ENCODE peak calls at places on chromosome X, in five cellular contexts. V is trophoblast cell, T is H9, J is neuronal stem cell, F is H1. E is an unnamed sample.

GRCh38 chrX:18981124-18981807 is 2.6 kb downstream of the PHKA2 start:
- DNase-seq in V (no peak), T (no peak), J (no peak), F (no peak), E (no peak)

GRCh38 chrX:149512225-149512885 is 7.2 kb upstream of the IDS start:
- DNase-seq in V (peak), T (peak), J (peak), F (peak), E (peak)

GRCh38 chrX:153714256-153714655 is 9.9 kb downstream of the BCAP31 start:
- DNase-seq in V (no peak), T (no peak), J (no peak), F (no peak), E (no peak)

GRCh38 chrX:136667446-136668168 is 19.6 kb downstream of the CD40LG start:
- DNase-seq in V (no peak), T (no peak), J (no peak), F (no peak), E (no peak)

GRCh38 chrX:154655346-154655745 is 2.0 kb upstream of the CTAG2 start:
- DNase-seq in V (no peak), T (no peak), J (no peak), F (no peak), E (no peak)

GRCh38 chrX:8632949-8633348 is 99.0 kb downstream of the ANOS1 start:
- DNase-seq in V (no peak), T (no peak), J (no peak), F (no peak), E (no peak)

GRCh38 chrX:53440631-53441517 is 6.7 kb upstream of the HSD17B10 start:
- DNase-seq in V (no peak), T (peak), J (no peak), F (peak), E (peak)

GRCh38 chrX:137574102-137574783 is 8.3 kb downstream of the ZIC3 start:
- DNase-seq in V (no peak), T (no peak), J (peak), F (peak), E (no peak)

GRCh38 chrX:87525771-87526229 is 8.2 kb downstream of the KLHL4 start:
- DNase-seq in V (peak), T (no peak), J (no peak), F (no peak), E (peak)

GRCh38 chrX:9871871-9872270 is 85.6 kb downstream of the SHROOM2 start:
- DNase-seq in V (no peak), T (no peak), J (no peak), F (no peak), E (no peak)

GRCh38 chrX:18833071-18833731 is 125.8 kb downstream of the PPEF1 start:
- DNase-seq in V (no peak), T (no peak), J (no peak), F (no peak), E (no peak)

GRCh38 chrX:108396188-108396885 is 41.9 kb downstream of the COL4A6 start:
- DNase-seq in V (no peak), T (peak), J (no peak), F (no peak), E (peak)

DNA sequence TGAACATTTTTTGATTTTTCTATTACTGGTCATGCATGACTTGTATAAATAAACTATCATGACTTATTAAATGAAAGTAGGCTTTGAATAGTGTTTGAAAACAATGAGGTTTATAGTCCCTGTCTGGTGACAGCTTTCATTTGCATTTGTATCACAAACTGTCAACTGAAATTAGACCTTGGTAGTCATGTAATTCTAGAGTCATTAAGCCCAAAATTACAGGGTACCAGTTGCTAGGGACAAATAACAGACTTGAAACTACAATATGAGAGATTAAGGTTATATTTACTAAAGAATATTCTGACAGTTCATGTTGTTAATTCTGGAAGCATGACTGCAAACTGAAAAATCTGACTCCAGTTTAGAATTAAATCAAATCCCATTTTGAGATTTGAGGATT is 9.2 kb upstream of the VAMP7 start:
- DNase-seq in V (no peak), T (no peak), J (no peak), F (no peak), E (no peak)
- H2BK12ac ChIP-seq in V (no peak), T (no peak), J (no peak), F (no peak), E (no peak)

DNA sequence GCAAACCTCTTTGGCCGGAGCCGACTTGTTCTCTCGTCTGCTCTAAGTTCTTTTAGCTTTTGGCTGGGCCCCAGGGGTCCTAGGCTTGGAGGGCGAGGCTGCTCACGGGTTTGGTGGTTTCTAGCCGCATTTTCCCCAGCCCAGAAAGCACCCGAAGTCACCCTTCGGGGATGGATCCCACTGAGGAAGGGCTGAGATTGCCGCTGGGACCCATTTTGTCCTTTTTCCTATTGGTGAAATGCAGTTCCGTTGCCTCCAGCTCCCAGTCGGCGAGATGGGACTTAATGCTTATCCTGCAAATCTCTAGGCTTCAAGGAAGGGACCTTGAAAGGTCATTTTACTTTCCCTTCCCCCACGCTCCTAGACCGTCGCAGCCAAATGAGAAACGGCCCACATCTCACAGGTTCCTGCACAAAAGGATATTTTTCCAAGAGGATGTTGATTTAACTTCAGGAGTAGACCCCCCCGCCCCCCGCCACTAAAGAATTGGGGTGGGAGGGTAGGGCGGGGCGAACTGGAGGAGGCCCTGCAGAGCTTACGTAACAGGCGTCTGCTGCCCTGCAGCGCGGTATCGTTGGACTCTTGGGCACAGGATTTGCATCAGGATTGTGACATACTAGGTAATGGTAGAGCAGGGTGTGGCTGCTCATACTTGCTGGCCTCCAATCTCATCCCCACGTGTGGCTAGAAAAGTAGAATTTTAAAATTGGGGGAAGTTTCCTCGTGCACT is 564 bp downstream of the PGK1 start:
- DNase-seq in V (peak), T (no peak), J (no peak), F (no peak), E (peak)
- H2AK5ac ChIP-seq in V (peak), T (no peak), J (no peak), F (no peak), E (no peak)

GRCh38 chrX:39602226-39602625 is 495.5 kb downstream of the BCOR start:
- DNase-seq in V (no peak), T (no peak), J (no peak), F (no peak), E (no peak)
- H3K4me2 ChIP-seq in V (no peak), T (no peak), J (no peak), F (no peak), E (no peak)

DNA sequence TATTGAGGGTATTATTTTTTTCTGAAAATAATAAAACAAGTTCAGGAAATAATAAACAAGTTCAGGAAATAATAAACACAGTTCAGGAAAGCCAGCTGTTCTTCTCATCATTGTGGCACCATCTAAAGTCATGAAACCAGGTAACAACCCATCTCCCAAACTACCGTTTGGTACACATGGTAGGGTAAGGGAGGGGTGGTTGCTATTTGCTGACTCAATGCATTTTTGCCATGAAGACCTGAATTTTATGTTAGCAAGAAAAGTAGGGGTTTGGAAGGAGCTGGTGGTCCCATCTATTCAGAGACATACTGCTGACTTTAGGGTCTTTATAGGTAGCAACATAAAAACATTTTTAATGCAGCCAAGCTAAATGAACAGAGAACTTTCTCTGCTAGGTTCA is 41.0 kb downstream of the LHFPL1 start:
- DNase-seq in V (no peak), T (no peak), J (no peak), F (no peak), E (no peak)
- H2BK12ac ChIP-seq in V (no peak), T (no peak), J (no peak), F (no peak), E (no peak)

GRCh38 chrX:49269010-49269767 is 404 bp upstream of the PPP1R3F start:
- DNase-seq in V (peak), T (peak), J (peak), F (peak), E (peak)
- H2AK5ac ChIP-seq in V (no peak), T (no peak), J (no peak), F (no peak), E (no peak)

GRCh38 chrX:23802431-23802830 is 19.5 kb downstream of the SAT1 start:
- DNase-seq in V (no peak), T (no peak), J (no peak), F (no peak), E (no peak)
- H3K4me2 ChIP-seq in V (no peak), T (no peak), J (no peak), F (no peak), E (no peak)

GRCh38 chrX:28472926-28473325 is 114.3 kb upstream of the IL1RAPL1 start:
- DNase-seq in V (no peak), T (no peak), J (no peak), F (no peak), E (no peak)
- H2BK12ac ChIP-seq in V (no peak), T (no peak), J (no peak), F (no peak), E (no peak)

E was measured in mesenchymal stem cell.